ENCODE peak calls at places on chromosomes 16 and 17, in eight cellular contexts. N, C, D, L, V, R, K and T are unnamed samples.

GRCh38 chr17:4607261-4607731 is 23.0 kb downstream of the SMTNL2 start:
- ATAC-seq in R (no peak), V (peak; percentile 61), L (no peak), K (peak; percentile 64), D (no peak), N (no peak), C (no peak), T (no peak)

GRCh38 chr16:61885343-61885742 is 150.9 kb downstream of the CDH8 start:
- ATAC-seq in C (no peak), L (no peak), D (no peak), N (no peak), V (no peak), K (no peak), R (no peak), T (no peak)

GRCh38 chr16:79307214-79307613 is 293.3 kb downstream of the MAF start:
- ATAC-seq in K (no peak), D (no peak), R (peak; percentile 75), L (peak; percentile 92), V (peak; percentile 78), N (peak; percentile 65), C (no peak), T (peak; percentile 69)

GRCh38 chr16:31477220-31478216 is 5.4 kb upstream of the SLC5A2 start:
- ATAC-seq in C (peak; percentile 90), V (peak; percentile 84), K (peak; percentile 83), N (peak; percentile 79), R (no peak), D (no peak), L (peak; percentile 73), T (no peak)

GRCh38 chr17:39701784-39702422 is 2.0 kb downstream of the ERBB2 start:
- ATAC-seq in V (no peak), C (no peak), R (no peak), N (no peak), D (no peak), L (no peak), K (no peak), T (no peak)

GRCh38 chr17:11363575-11363974 is 122.6 kb downstream of the SHISA6 start:
- ATAC-seq in C (no peak), R (no peak), V (no peak), N (no peak), D (no peak), K (no peak), L (no peak), T (no peak)

GRCh38 chr16:84874983-84875382 is 55.2 kb downstream of the CRISPLD2 start:
- ATAC-seq in C (no peak), L (no peak), N (no peak), R (no peak), D (no peak), K (no peak), V (no peak), T (no peak)

GRCh38 chr16:69917739-69918138 is 33.4 kb upstream of the CLEC18A start:
- ATAC-seq in C (no peak), R (peak; percentile 74), L (peak; percentile 70), D (peak; percentile 98), V (peak; percentile 93), K (peak; percentile 90), N (peak; percentile 70), T (peak; percentile 91)

GRCh38 chr16:66503030-66503429 is 46.9 kb downstream of the TK2 start:
- ATAC-seq in V (peak; percentile 91), L (peak; percentile 67), D (no peak), K (peak; percentile 40), N (peak; percentile 67), C (peak; percentile 66), R (peak; percentile 97), T (no peak)

GRCh38 chr17:13947499-13947898 is 121.8 kb upstream of the COX10 start:
- ATAC-seq in D (no peak), L (no peak), R (peak; percentile 28), V (peak; percentile 79), K (no peak), N (no peak), C (no peak), T (no peak)

GRCh38 chr17:4184811-4185210 is 41.8 kb downstream of the CYB5D2 start:
- ATAC-seq in D (no peak), V (no peak), N (no peak), R (no peak), L (no peak), K (no peak), C (no peak), T (no peak)

GRCh38 chr17:43591750-43592562 is 45.8 kb upstream of the ETV4 start:
- ATAC-seq in D (peak; percentile 9), R (peak; percentile 88), K (peak; percentile 36), L (peak; percentile 40), V (peak; percentile 59), N (peak; percentile 65), C (no peak), T (peak; percentile 85)

GRCh38 chr16:69741951-69742904 is 12.5 kb downstream of the NOB1 start:
- ATAC-seq in L (peak; percentile 39), N (peak; percentile 39), C (no peak), R (peak; percentile 65), D (no peak), K (peak; percentile 62), V (peak; percentile 84), T (no peak)

GRCh38 chr16:8962393-8963009 is 1.2 kb downstream of the USP7 start:
- ATAC-seq in L (peak; percentile 19), N (peak; percentile 20), R (no peak), K (peak; percentile 38), V (peak; percentile 37), D (peak; percentile 3), C (peak; percentile 31), T (no peak)

GRCh38 chr17:9162275-9162985 is 141.1 kb downstream of the NTN1 start:
- ATAC-seq in L (no peak), K (no peak), N (no peak), V (no peak), D (no peak), R (no peak), C (peak; percentile 79), T (no peak)

GRCh38 chr17:69405096-69405495 is 9.4 kb upstream of the MAP2K6 start:
- ATAC-seq in K (no peak), R (no peak), N (no peak), L (no peak), C (no peak), V (no peak), D (no peak), T (no peak)

GRCh38 chr17:74853669-74854068 is 6.0 kb downstream of the GRIN2C start:
- ATAC-seq in R (no peak), V (no peak), N (no peak), L (no peak), D (no peak), C (no peak), K (no peak), T (no peak)

GRCh38 chr17:17110520-17110919 is 68.3 kb downstream of the MPRIP start:
- ATAC-seq in D (no peak), L (no peak), V (no peak), C (no peak), R (no peak), N (no peak), K (no peak), T (no peak)

GRCh38 chr17:5695480-5695879 is 111.2 kb upstream of the NLRP1 start:
- ATAC-seq in K (no peak), V (no peak), L (no peak), C (no peak), N (no peak), D (no peak), R (no peak), T (no peak)

GRCh38 chr16:67407788-67408452 is 8.4 kb downstream of the ZDHHC1 start:
- ATAC-seq in R (no peak), K (no peak), L (no peak), D (no peak), V (no peak), C (peak; percentile 68), N (no peak), T (no peak)

GRCh38 chr16:11386054-11386680 is 40.9 kb downstream of the RMI2 start:
- ATAC-seq in R (no peak), C (no peak), V (no peak), K (no peak), L (no peak), N (no peak), D (no peak), T (no peak)

GRCh38 chr16:81738831-81739496 is 40.1 kb upstream of the PLCG2 start:
- ATAC-seq in R (peak; percentile 32), C (peak; percentile 66), K (no peak), V (peak; percentile 63), L (peak; percentile 70), D (no peak), N (peak; percentile 42), T (no peak)

GRCh38 chr16:50692999-50693781 is at the start of gene NOD2:
- ATAC-seq in K (peak; percentile 69), L (peak; percentile 57), D (peak; percentile 70), N (peak; percentile 54), R (no peak), C (peak; percentile 68), V (peak; percentile 26), T (peak; percentile 55)

GRCh38 chr16:89063768-89064320 is 29.8 kb upstream of the ACSF3 start:
- ATAC-seq in D (no peak), K (no peak), R (no peak), N (peak; percentile 6), L (no peak), V (no peak), C (no peak), T (no peak)

GRCh38 chr16:2692251-2692947 is 10.1 kb downstream of the KCTD5 start:
- ATAC-seq in N (no peak), D (no peak), R (peak; percentile 88), V (no peak), C (no peak), K (peak; percentile 8), L (no peak), T (no peak)

GRCh38 chr16:78212674-78213073 is 113.2 kb downstream of the WWOX start:
- ATAC-seq in N (no peak), C (no peak), V (no peak), K (no peak), L (no peak), D (no peak), R (no peak), T (no peak)
- H3K9me3 ChIP-seq in N (no peaks in the 10 kb centered on the region), C (no peaks in the 10 kb centered on the region), V (no peaks in the 10 kb centered on the region), K (no peaks in the 10 kb centered on the region), L (no peaks in the 10 kb centered on the region), D (no peaks in the 10 kb centered on the region), R (no peaks in the 10 kb centered on the region), T (no peaks in the 10 kb centered on the region)

DNA sequence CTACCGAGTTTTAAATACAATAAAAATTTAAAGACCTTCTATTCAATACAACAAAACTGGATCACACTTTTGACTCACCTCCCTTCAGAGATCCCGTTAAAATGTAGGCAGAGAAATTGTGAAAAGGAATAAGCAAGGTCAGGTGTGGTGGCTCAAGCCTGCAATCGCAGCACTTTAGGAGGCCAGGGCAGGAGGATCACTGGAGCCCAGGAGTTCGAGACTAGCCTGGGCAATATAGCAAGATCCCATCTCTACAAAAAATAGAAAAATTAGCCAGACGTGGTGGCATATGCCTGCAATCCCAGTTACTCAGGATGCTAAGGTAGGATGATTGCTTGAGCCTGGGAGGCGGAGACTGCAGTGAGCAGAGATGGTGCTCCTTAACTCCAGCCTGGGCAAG is 16.7 kb downstream of the CHST5 start:
- ATAC-seq in N (no peak), R (no peak), K (no peak), C (no peak), L (no peak), V (no peak), D (no peak), T (no peak)
- TF ChIP-seq CTCF in N (no peak), R (no peak), K (no peak), C (no peak), L (no peak), V (no peak), D (no peak), T (no peak)

GRCh38 chr17:83196088-83196765 is 116.8 kb downstream of the METRNL start:
- ATAC-seq in L (no peak), V (no peak), K (no peak), R (no peak), N (no peak), D (no peak), C (no peak), T (no peak)
- H3K9me3 ChIP-seq in L (no peaks in the 10 kb centered on the region), V (no peaks in the 10 kb centered on the region), K (no peaks in the 10 kb centered on the region), R (no peaks in the 10 kb centered on the region), N (no peaks in the 10 kb centered on the region), D (no peaks in the 10 kb centered on the region), C (no peaks in the 10 kb centered on the region), T (no peaks in the 10 kb centered on the region)

GRCh38 chr17:47841488-47842308 is 625 bp upstream of the SCRN2 start:
- ATAC-seq in V (peak; percentile 8), D (peak; percentile 9), L (no peak), N (no peak), K (peak; percentile 3), R (no peak), C (peak; percentile 2), T (no peak)
- TF ChIP-seq CTCF in V (no peak), D (no peak), L (peak; percentile 4), N (no peak), K (no peak), R (no peak), C (no peak), T (no peak)